ENCODE peak calls at places on chromosomes 16 and 17, in five cellular contexts. J is left ventricle myocardium inferior, G is IMR-90, R is thoracic aorta, F is vagina. Y is an unnamed sample.

GRCh38 chr16:16197966-16198365 is 25.3 kb downstream of the ABCC6 start:
- DNase-seq in J (no peak), G (no peak), R (no peak), F (no peak), Y (no peak)

GRCh38 chr17:31550389-31551056 is 159.0 kb downstream of the RAB11FIP4 start:
- DNase-seq in J (no peak), G (peak), R (no peak), F (no peak), Y (no peak)

GRCh38 chr17:78535285-78536197 is 41.7 kb downstream of the DNAH17 start:
- DNase-seq in J (no peak), G (no peak), R (no peak), F (no peak), Y (no peak)

GRCh38 chr16:88329726-88330700 is 52.7 kb upstream of the ZNF469 start:
- DNase-seq in J (no peak), G (no peak), R (no peak), F (no peak), Y (no peak)

GRCh38 chr16:82703156-82703555 is 76.4 kb downstream of the CDH13 start:
- DNase-seq in J (no peak), G (no peak), R (no peak), F (no peak), Y (no peak)

GRCh38 chr16:49096191-49096945 is 185.3 kb downstream of the CBLN1 start:
- DNase-seq in J (no peak), G (no peak), R (no peak), F (no peak), Y (no peak)

GRCh38 chr16:85616608-85617311 is 3.6 kb downstream of the GSE1 start:
- DNase-seq in J (peak), G (no peak), R (no peak), F (no peak), Y (peak)

GRCh38 chr17:78497115-78497540 is 80.1 kb downstream of the DNAH17 start:
- DNase-seq in J (peak), G (peak), R (no peak), F (no peak), Y (peak)

GRCh38 chr17:36506249-36506826 is 19.9 kb downstream of the ZNHIT3 start:
- DNase-seq in J (no peak), G (no peak), R (no peak), F (no peak), Y (no peak)

GRCh38 chr16:88856122-88856827 is 472 bp downstream of the GALNS start:
- DNase-seq in J (no peak), G (no peak), R (no peak), F (no peak), Y (no peak)

GRCh38 chr17:40309938-40310510 is 1.0 kb downstream of the RARA start:
- DNase-seq in J (peak), G (no peak), R (no peak), F (no peak), Y (no peak)
- H3K4me3 ChIP-seq in J (peak), G (no peak), R (no peak), F (peak), Y (no peak)

GRCh38 chr16:81444448-81445121 is at the start of gene CMIP:
- DNase-seq in J (peak), G (peak), R (no peak), F (no peak), Y (peak)

GRCh38 chr16:81446318-81447275 is 2.0 kb downstream of the CMIP start:
- DNase-seq in J (no peak), G (peak), R (no peak), F (no peak), Y (no peak)

GRCh38 chr16:81443688-81444447 is 740 bp upstream of the CMIP start:
- DNase-seq in J (peak), G (no peak), R (no peak), F (no peak), Y (peak)

GRCh38 chr16:81445926-81446317 is 1.3 kb downstream of the CMIP start:
- DNase-seq in J (no peak), G (no peak), R (no peak), F (no peak), Y (no peak)

GRCh38 chr16:81445143-81445922 is 725 bp downstream of the CMIP start:
- DNase-seq in J (no peak), G (peak), R (no peak), F (no peak), Y (no peak)
- TF ChIP-seq CTCF in J (peak), G (peak), R (peak), F (no peak), Y (no peak)

GRCh38 chr17:67635688-67636087 is 82.0 kb upstream of the NOL11 start:
- DNase-seq in J (no peak), G (peak), R (no peak), F (no peak), Y (no peak)
- H3K27ac ChIP-seq in J (no peak), G (no peak), R (no peak), F (no peak), Y (no peak)

GRCh38 chr17:74892974-74893911 is at the start of gene FADS6:
- DNase-seq in J (no peak), G (no peak), R (no peak), F (no peak), Y (no peak)
- H3K4me3 ChIP-seq in J (peak), G (no peak), R (peak), F (peak), Y (peak)

GRCh38 chr17:9676084-9676483 is 30.8 kb downstream of the USP43 start:
- DNase-seq in J (no peak), G (no peak), R (no peak), F (no peak), Y (no peak)
- TF ChIP-seq CTCF in J (peak), G (no peak), R (no peak), F (no peak), Y (no peak)

Y was measured in heart right ventricle.